ENCODE peak calls at places on chromosome 19, in seven cellular contexts. T is uterus; U is dorsolateral prefrontal cortex; F is NCI-H226; N is T follicular helper cell; Z is activated naive CD4-positive, alpha-beta T cell treated with anti-CD3 and anti-CD28 coated beads, Interleukin-2, amount 10 ng/mL, durations not matched to agents 7 days and 5 days; V is ACHN. H is an unnamed sample.

GRCh38 chr19:5828661-5829566 is 10.6 kb downstream of the FUT6 start:
- DNase-seq in T (peak; percentile 34), U (no peak), F (no peak), N (no peak), Z (peak; percentile 55), V (peak; percentile 24), H (no peak)

GRCh38 chr19:5905072-5905778 is 553 bp downstream of the VMAC start:
- DNase-seq in T (no peak), U (no peak), F (no peak), N (no peak), Z (no peak), V (no peak), H (no peak)

GRCh38 chr19:30371157-30371845 is 883 bp upstream of the ZNF536 start:
- DNase-seq in T (no peak), U (no peak), F (no peak), N (no peak), Z (no peak), V (no peak), H (no peak)

GRCh38 chr19:45676851-45677263 is 8.8 kb downstream of the GIPR start:
- DNase-seq in T (no peak), U (no peak), F (no peak), N (peak; percentile 30), Z (peak; percentile 68), V (no peak), H (peak; percentile 19)

GRCh38 chr19:52943884-52944643 is 18.6 kb downstream of the ZNF816 start:
- DNase-seq in T (no peak), U (no peak), F (no peak), N (no peak), Z (no peak), V (no peak), H (no peak)

GRCh38 chr19:16338470-16339360 is 14.1 kb downstream of the KLF2 start:
- DNase-seq in T (no peak), U (no peak), F (peak; percentile 90), N (no peak), Z (peak; percentile 76), V (peak; percentile 95), H (no peak)

GRCh38 chr19:15118248-15118647 is 11.0 kb downstream of the SYDE1 start:
- DNase-seq in T (no peak), U (no peak), F (no peak), N (no peak), Z (no peak), V (no peak), H (no peak)

GRCh38 chr19:16412596-16413355 is 59.0 kb downstream of the EPS15L1 start:
- DNase-seq in T (no peak), U (no peak), F (no peak), N (no peak), Z (no peak), V (no peak), H (no peak)

GRCh38 chr19:17739121-17739875 is 12.0 kb upstream of the FCHO1 start:
- DNase-seq in T (no peak), U (no peak), F (no peak), N (no peak), Z (no peak), V (no peak), H (no peak)

GRCh38 chr19:2695288-2695866 is 7.1 kb downstream of the GNG7 start:
- DNase-seq in T (no peak), U (peak; percentile 89), F (no peak), N (no peak), Z (no peak), V (no peak), H (peak; percentile 56)

GRCh38 chr19:18604820-18605159 is 1.8 kb downstream of the CRLF1 start:
- DNase-seq in T (no peak), U (no peak), F (no peak), N (no peak), Z (no peak), V (no peak), H (no peak)

GRCh38 chr19:48967346-48968178 is 2.5 kb downstream of the FTL start:
- DNase-seq in T (no peak), U (no peak), F (peak; percentile 36), N (no peak), Z (no peak), V (peak; percentile 32), H (no peak)

GRCh38 chr19:17762505-17763229 is 11.4 kb downstream of the FCHO1 start:
- DNase-seq in T (no peak), U (no peak), F (peak; percentile 37), N (no peak), Z (no peak), V (peak; percentile 15), H (peak; percentile 52)

GRCh38 chr19:47615714-47616113 is 6.8 kb downstream of the BICRA start:
- DNase-seq in T (no peak), U (peak; percentile 50), F (no peak), N (no peak), Z (no peak), V (no peak), H (peak; percentile 68)

GRCh38 chr19:55679343-55680257 is 4.6 kb downstream of the EPN1 start:
- DNase-seq in T (no peak), U (no peak), F (no peak), N (no peak), Z (no peak), V (peak; percentile 47), H (no peak)

GRCh38 chr19:16887353-16888265 is 1.2 kb upstream of the F2RL3 start:
- DNase-seq in T (no peak), U (no peak), F (no peak), N (no peak), Z (no peak), V (no peak), H (no peak)

GRCh38 chr19:5895409-5895808 is 8.2 kb downstream of the NDUFA11 start:
- DNase-seq in T (no peak), U (no peak), F (no peak), N (no peak), Z (no peak), V (no peak), H (no peak)

GRCh38 chr19:44111910-44112463 is 1.2 kb upstream of the ZNF225 start:
- DNase-seq in T (no peak), U (no peak), F (peak; percentile 83), N (no peak), Z (no peak), V (no peak), H (no peak)

GRCh38 chr19:35279985-35280821 is 2.1 kb upstream of the HAMP start:
- DNase-seq in T (no peak), U (no peak), F (no peak), N (no peak), Z (no peak), V (no peak), H (no peak)

GRCh38 chr19:2289714-2290435 is 7.9 kb upstream of the PEAK3 start:
- DNase-seq in T (no peak), U (no peak), F (no peak), N (no peak), Z (peak; percentile 86), V (no peak), H (no peak)

GRCh38 chr19:34661357-34661756 is 15.6 kb downstream of the SCGB2B2 start:
- DNase-seq in T (no peak), U (no peak), F (no peak), N (no peak), Z (no peak), V (no peak), H (no peak)

GRCh38 chr19:1269478-1270167 is 491 bp downstream of the CIRBP start:
- DNase-seq in T (peak; percentile 85), U (peak; percentile 81), F (peak; percentile 82), N (peak; percentile 80), Z (peak; percentile 90), V (peak; percentile 81), H (peak; percentile 78)

GRCh38 chr19:40613669-40614594 is 12.8 kb downstream of the LTBP4 start:
- DNase-seq in T (peak; percentile 88), U (no peak), F (peak; percentile 65), N (peak; percentile 74), Z (peak; percentile 92), V (no peak), H (no peak)

GRCh38 chr19:49997709-49998108 is 27.5 kb downstream of the VRK3 start:
- DNase-seq in T (no peak), U (no peak), F (peak; percentile 45), N (no peak), Z (peak; percentile 35), V (peak; percentile 48), H (no peak)

GRCh38 chr19:10861118-10861651 is 10.2 kb upstream of the CARM1 start:
- DNase-seq in T (no peak), U (no peak), F (no peak), N (no peak), Z (peak; percentile 58), V (peak; percentile 38), H (no peak)

GRCh38 chr19:53621885-53622710 is 9.7 kb upstream of the DPRX start:
- DNase-seq in T (no peak), U (no peak), F (peak; percentile 35), N (no peak), Z (no peak), V (no peak), H (no peak)

GRCh38 chr19:10431254-10431942 is 11.1 kb downstream of the PDE4A start:
- DNase-seq in T (no peak), U (no peak), F (no peak), N (no peak), Z (peak; percentile 52), V (peak; percentile 16), H (peak; percentile 36)

GRCh38 chr19:48493718-48494515 is 17.7 kb downstream of the LMTK3 start:
- DNase-seq in T (no peak), U (no peak), F (no peak), N (no peak), Z (no peak), V (no peak), H (no peak)

GRCh38 chr19:17220207-17220758 is 5.1 kb downstream of the USE1 start:
- DNase-seq in T (no peak), U (peak; percentile 39), F (peak; percentile 68), N (no peak), Z (no peak), V (peak; percentile 30), H (no peak)

GRCh38 chr19:29663861-29664752 is 1.2 kb upstream of the PLEKHF1 start:
- DNase-seq in T (no peak), U (no peak), F (peak; percentile 25), N (no peak), Z (no peak), V (no peak), H (no peak)

GRCh38 chr19:47230122-47230920 is 678 bp downstream of the BBC3 start:
- DNase-seq in T (peak; percentile 71), U (peak; percentile 47), F (peak; percentile 51), N (peak; percentile 74), Z (peak; percentile 87), V (peak; percentile 48), H (peak; percentile 63)

GRCh38 chr19:58409010-58409790 is 751 bp downstream of the ZNF584 start:
- DNase-seq in T (no peak), U (no peak), F (no peak), N (no peak), Z (peak; percentile 41), V (peak; percentile 41), H (no peak)

GRCh38 chr19:39623946-39624345 is 21.6 kb downstream of the LGALS13 start:
- DNase-seq in T (no peak), U (no peak), F (no peak), N (no peak), Z (no peak), V (no peak), H (no peak)

GRCh38 chr19:16654151-16654550 is 5.8 kb downstream of the SMIM7 start:
- DNase-seq in T (no peak), U (no peak), F (peak; percentile 35), N (no peak), Z (no peak), V (peak; percentile 2), H (no peak)

H was measured in frontal cortex.